ENCODE peak calls at places on chromosomes 12 and 14, in nine cellular contexts. T is upper lobe of right lung, Q is uterus, C is astrocyte of the spinal cord, X is mammary epithelial cell, A is A549, D is Calu3, I is IMR-90, N is Peyer's patch. F is an unnamed sample.

GRCh38 chr14:23252006-23252405 is 14.3 kb downstream of the RNF212B start:
- DNase-seq in I (no peak), T (no peak), Q (no peak), A (no peak), X (peak; percentile 39), C (no peak), D (no peak), N (no peak), F (no peak)

GRCh38 chr14:21668377-21668776 is 5.2 kb downstream of the OR4E1 start:
- DNase-seq in I (peak; percentile 76), Q (no peak), A (peak; percentile 4), D (no peak), C (peak; percentile 85), X (peak; percentile 54), T (no peak), N (no peak), F (no peak)

GRCh38 chr12:14999421-15000047 is 26.7 kb downstream of the PDE6H start:
- DNase-seq in C (peak; percentile 57), I (no peak), A (no peak), D (no peak), T (no peak), X (peak; percentile 36), Q (peak; percentile 35), N (no peak), F (no peak)

GRCh38 chr14:95500201-95500681 is 16.2 kb downstream of the SYNE3 start:
- DNase-seq in I (no peak), C (no peak), T (no peak), A (no peak), N (peak; percentile 62), X (no peak), Q (no peak), D (no peak), F (no peak)

GRCh38 chr14:103207404-103208072 is 84.3 kb downstream of the TNFAIP2 start:
- DNase-seq in N (no peak), A (no peak), X (no peak), Q (peak; percentile 56), D (peak; percentile 27), T (peak; percentile 73), C (no peak), I (no peak), F (no peak)

GRCh38 chr14:64541261-64541970 is 875 bp downstream of the HSPA2 start:
- DNase-seq in X (no peak), A (peak; percentile 18), D (no peak), C (no peak), I (no peak), T (no peak), Q (peak; percentile 42), N (peak; percentile 53), F (no peak)

GRCh38 chr14:68685419-68686211 is 107.3 kb downstream of the ZFP36L1 start:
- DNase-seq in I (peak; percentile 84), N (peak; percentile 93), A (no peak), T (peak; percentile 61), D (peak; percentile 51), Q (peak; percentile 45), C (peak; percentile 84), X (peak; percentile 99), F (no peak)

GRCh38 chr12:121637231-121637914 is 11.0 kb downstream of the ORAI1 start:
- DNase-seq in D (no peak), N (peak; percentile 89), C (no peak), Q (no peak), A (no peak), I (no peak), T (peak; percentile 75), X (no peak), F (no peak)

GRCh38 chr12:100959481-100959880 is 164.9 kb downstream of the ANO4 start:
- DNase-seq in A (no peak), T (no peak), I (peak; percentile 83), Q (no peak), N (no peak), D (peak; percentile 27), C (peak; percentile 74), X (peak; percentile 31), F (no peak)

GRCh38 chr12:57479376-57480115 is at the start of gene ARHGAP9:
- DNase-seq in T (no peak), I (peak; percentile 44), Q (no peak), X (no peak), C (no peak), D (no peak), A (no peak), N (peak; percentile 82), F (no peak)

GRCh38 chr12:117874842-117875434 is 93.9 kb downstream of the KSR2 start:
- DNase-seq in Q (peak; percentile 19), D (peak; percentile 87), X (peak; percentile 32), I (peak; percentile 35), A (peak; percentile 73), C (peak; percentile 54), N (peak; percentile 78), T (peak; percentile 84), F (peak; percentile 34)

GRCh38 chr14:74945261-74945851 is 10.0 kb downstream of the PGF start:
- DNase-seq in T (no peak), I (no peak), Q (no peak), C (no peak), D (peak; percentile 52), X (no peak), N (peak; percentile 63), A (peak; percentile 68), F (no peak)

GRCh38 chr12:25822281-25822680 is 136.2 kb upstream of the RASSF8 start:
- DNase-seq in I (no peak), Q (no peak), X (no peak), N (no peak), D (no peak), C (no peak), T (no peak), A (no peak), F (no peak)

GRCh38 chr12:125272252-125272980 is 207.2 kb downstream of the AACS start:
- DNase-seq in N (no peak), A (no peak), C (no peak), X (no peak), T (no peak), I (no peak), Q (no peak), D (no peak), F (no peak)

GRCh38 chr12:74985293-74985985 is 224.2 kb downstream of the KCNC2 start:
- DNase-seq in X (no peak), T (peak; percentile 51), D (no peak), C (no peak), N (no peak), A (no peak), Q (no peak), I (no peak), F (no peak)

GRCh38 chr14:71931492-71932228 is 569 bp upstream of the RGS6 start:
- DNase-seq in T (no peak), I (no peak), Q (no peak), A (no peak), C (no peak), D (no peak), N (no peak), X (no peak), F (no peak)

GRCh38 chr12:1022032-1022970 is 31.3 kb downstream of the ERC1 start:
- DNase-seq in T (no peak), D (no peak), I (no peak), Q (no peak), C (no peak), N (no peak), A (no peak), X (no peak), F (no peak)

GRCh38 chr12:112796067-112796466 is 4.5 kb downstream of the RPH3A start:
- DNase-seq in X (no peak), T (no peak), N (no peak), Q (no peak), C (no peak), A (peak; percentile 61), D (no peak), I (no peak), F (no peak)

GRCh38 chr12:104057771-104058197 is 6.5 kb upstream of the HCFC2 start:
- DNase-seq in X (no peak), Q (no peak), T (no peak), A (peak; percentile 36), D (no peak), C (peak; percentile 41), N (no peak), I (peak; percentile 37), F (no peak)
- TF ChIP-seq CTCF in X (peak; percentile 86), Q (no peak), T (peak; percentile 62), A (peak; percentile 49), D (peak; percentile 66), C (peak; percentile 86), N (peak; percentile 62), I (peak; percentile 81), F (peak; percentile 84)

GRCh38 chr12:67430708-67431335 is 161.7 kb downstream of the CAND1 start:
- DNase-seq in D (no peak), C (no peak), X (no peak), A (no peak), T (no peak), N (peak; percentile 58), Q (peak; percentile 73), I (no peak), F (no peak)
- TF ChIP-seq CTCF in D (no peak), C (no peak), X (no peak), A (no peak), T (peak; percentile 43), N (no peak), Q (peak; percentile 43), I (no peak), F (peak; percentile 30)

DNA sequence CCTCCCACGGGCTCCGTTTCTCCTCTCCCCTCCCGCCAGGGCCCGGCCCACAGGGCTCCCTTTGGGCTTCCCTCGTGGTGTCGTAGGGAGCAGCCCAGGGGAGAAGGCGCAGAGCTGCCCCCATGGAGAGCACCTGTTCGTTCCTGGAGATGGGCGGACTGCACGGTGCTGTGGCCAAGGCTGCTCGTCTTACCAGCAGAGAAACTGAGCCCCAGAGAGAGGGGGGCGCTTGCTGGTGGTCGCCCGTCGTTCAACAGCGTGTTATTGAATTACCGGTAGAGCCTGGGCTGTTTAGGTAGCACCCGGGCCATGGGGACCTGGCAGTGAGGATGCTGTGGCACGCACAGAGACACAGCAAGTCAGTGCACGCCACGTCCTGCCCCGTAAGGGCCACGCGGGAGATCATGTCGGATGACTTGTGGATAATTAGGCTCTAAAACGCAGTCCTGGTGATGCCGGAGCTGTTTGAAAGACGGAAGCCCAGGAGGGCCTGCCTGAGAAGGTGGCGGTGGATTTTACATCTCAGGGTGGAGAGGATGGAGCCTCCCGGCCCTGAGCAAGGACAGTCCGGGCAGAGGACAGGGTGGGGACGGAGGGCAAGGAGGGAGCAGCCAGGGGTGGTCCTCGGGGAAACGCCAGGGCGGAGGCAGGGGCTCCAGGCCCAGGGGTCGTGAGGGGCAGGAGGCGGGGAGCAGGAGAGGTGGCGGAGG is 134.4 kb downstream of the ADGRD1 start:
- DNase-seq in T (peak; percentile 54), N (peak; percentile 32), D (no peak), C (no peak), Q (peak; percentile 12), A (no peak), I (no peak), X (no peak), F (no peak)
- TF ChIP-seq CTCF in T (no peak), N (no peak), D (no peak), C (no peak), Q (no peak), A (no peak), I (no peak), X (no peak), F (no peak)

GRCh38 chr14:81371802-81372201 is 28.3 kb downstream of the STON2 start:
- DNase-seq in C (no peak), D (no peak), I (no peak), N (no peak), A (no peak), T (no peak), X (peak; percentile 23), Q (no peak), F (no peak)
- TF ChIP-seq CTCF in C (no peak), D (no peak), I (no peak), N (no peak), A (no peak), T (no peak), X (no peak), Q (no peak), F (no peak)